ENCODE peak calls at places on chromosomes 16 and 17, in four cellular contexts. J is neuronal stem cell, Z is breast epithelium, R is neural progenitor cell. P is an unnamed sample.

GRCh38 chr16:3401719-3402397 is 843 bp downstream of the ZNF174 start:
- DNase-seq in J (peak), R (peak), Z (no peak), P (no peak)

GRCh38 chr16:86362155-86362849 is 148.0 kb upstream of the FOXF1 start:
- DNase-seq in Z (no peak), J (no peak), R (no peak), P (no peak)

GRCh38 chr16:89410794-89411309 is 79.5 kb downstream of the ANKRD11 start:
- DNase-seq in J (no peak), Z (peak), R (no peak), P (peak)

GRCh38 chr17:47733047-47733413 is at the start of gene TBX21:
- DNase-seq in J (peak), Z (peak), R (peak), P (peak)

GRCh38 chr16:57736419-57737281 is 1.1 kb downstream of the KATNB1 start:
- DNase-seq in R (peak), Z (no peak), J (no peak), P (no peak)

GRCh38 chr16:660459-661183 is 7.3 kb upstream of the RHOT2 start:
- DNase-seq in R (peak), Z (peak), J (peak), P (peak)

GRCh38 chr16:11586856-11587642 is at the start of gene LITAF:
- DNase-seq in J (peak), R (peak), Z (peak), P (peak)

GRCh38 chr17:35051183-35051578 is 12.3 kb downstream of the RFFL start:
- DNase-seq in Z (no peak), J (no peak), R (no peak), P (no peak)

GRCh38 chr16:59047114-59047513 is 313.0 kb upstream of the GOT2 start:
- DNase-seq in Z (no peak), J (no peak), R (peak), P (no peak)

GRCh38 chr16:11303405-11304138 is 22.4 kb upstream of the PRM1 start:
- DNase-seq in R (no peak), J (no peak), Z (peak), P (no peak)

DNA sequence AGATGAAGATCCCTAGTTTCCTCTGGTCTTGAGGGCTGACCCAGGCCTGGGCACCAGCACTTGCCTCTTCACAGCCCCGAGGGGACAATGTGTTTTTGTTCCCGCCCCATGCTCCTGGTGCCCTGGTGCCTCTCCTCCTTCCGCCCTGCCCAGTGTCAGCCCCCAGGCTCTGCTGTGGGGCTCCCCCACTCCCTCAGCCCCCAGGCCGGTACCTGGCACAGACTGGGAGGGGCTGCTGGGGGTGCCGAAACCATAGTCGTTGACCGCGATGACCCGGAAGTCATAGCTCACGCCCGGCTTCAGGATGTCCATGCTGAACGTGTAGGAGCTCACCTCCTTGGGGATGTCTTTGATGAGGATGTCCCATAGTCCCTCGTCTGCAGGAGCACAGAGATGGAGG is 40.5 kb upstream of the CDC42EP4 start:
- DNase-seq in R (no peak), J (no peak), Z (no peak), P (no peak)
- H3K4me3 ChIP-seq in R (no peak), J (no peak), Z (no peak), P (no peak)

DNA sequence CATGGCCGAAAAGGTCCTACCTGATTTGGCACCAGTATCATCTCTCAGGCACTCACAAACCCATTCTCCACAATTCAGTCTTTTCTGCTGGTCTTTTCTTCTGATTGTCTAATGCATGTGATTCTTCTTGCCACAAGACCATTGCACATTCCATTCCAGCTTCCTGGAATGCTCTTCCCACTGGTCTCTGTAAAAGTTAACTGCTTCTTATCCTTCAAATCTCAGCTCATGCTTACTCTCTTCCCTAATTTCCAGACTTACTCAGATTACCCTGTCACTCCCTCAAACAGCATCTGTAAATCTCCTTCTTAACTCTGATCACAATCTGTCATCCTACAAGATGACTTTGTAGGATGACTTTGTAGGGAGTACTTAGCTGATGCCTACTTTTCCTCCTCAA is 320.2 kb downstream of the MAP2K6 start:
- DNase-seq in R (no peak), J (no peak), Z (no peak), P (no peak)
- H3K4me3 ChIP-seq in R (no peak), J (no peak), Z (no peak), P (no peak)

DNA sequence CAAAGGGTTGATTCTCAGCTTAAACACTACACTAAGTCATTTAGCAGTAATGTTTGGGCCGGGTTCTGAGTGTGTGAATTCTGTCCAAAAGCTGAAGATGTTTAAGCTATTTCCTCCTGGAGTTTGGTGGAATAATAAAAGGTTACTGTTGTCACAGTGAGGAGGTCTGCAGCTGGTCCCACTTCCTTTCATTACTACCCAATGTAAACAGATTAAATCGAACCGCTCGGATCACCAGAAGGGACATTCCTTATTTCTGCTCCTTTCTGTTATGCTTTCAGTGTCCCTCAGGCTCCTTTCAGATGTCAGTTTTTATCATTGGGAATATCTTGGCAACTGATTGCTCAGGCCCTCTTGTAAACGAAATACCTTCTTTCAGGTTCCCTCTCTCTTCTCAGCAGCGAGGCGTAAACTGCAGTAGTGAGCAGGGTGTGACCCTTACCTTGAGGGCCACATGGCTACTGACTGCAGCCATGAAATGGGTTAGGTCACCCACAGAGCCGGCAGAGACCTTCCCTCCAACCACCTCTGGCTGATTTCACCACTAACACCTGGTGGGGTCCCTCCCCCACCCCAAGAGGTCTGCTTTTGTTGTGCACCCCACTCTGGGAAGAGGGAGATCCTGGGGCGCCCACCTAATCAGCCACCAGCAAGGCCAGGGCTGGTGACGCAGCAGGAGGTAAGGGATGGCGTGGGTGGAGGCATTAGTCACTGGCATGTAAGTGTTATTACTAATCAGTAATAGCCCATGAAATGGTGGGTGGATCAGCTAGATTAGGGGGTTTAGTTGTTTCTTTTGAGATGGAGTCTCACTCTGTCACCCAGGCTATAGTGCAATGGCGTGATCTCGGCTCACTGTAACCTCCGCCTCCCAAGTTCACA is 117.6 kb downstream of the VPS53 start:
- DNase-seq in Z (no peak), R (no peak), J (no peak), P (no peak)
- H3K4me3 ChIP-seq in Z (no peak), R (no peak), J (no peak), P (no peak)

GRCh38 chr17:17495448-17496188 is 577 bp downstream of the RASD1 start:
- DNase-seq in Z (no peak), J (peak), R (peak), P (no peak)

GRCh38 chr17:17492562-17492961 is 3.6 kb downstream of the RASD1 start:
- DNase-seq in Z (no peak), R (no peak), J (no peak), P (no peak)

GRCh38 chr17:17494499-17495447 is 1.4 kb downstream of the RASD1 start:
- DNase-seq in R (peak), Z (peak), J (peak), P (peak)

GRCh38 chr17:17493249-17493985 is 2.8 kb downstream of the RASD1 start:
- DNase-seq in J (no peak), Z (no peak), R (peak), P (no peak)

DNA sequence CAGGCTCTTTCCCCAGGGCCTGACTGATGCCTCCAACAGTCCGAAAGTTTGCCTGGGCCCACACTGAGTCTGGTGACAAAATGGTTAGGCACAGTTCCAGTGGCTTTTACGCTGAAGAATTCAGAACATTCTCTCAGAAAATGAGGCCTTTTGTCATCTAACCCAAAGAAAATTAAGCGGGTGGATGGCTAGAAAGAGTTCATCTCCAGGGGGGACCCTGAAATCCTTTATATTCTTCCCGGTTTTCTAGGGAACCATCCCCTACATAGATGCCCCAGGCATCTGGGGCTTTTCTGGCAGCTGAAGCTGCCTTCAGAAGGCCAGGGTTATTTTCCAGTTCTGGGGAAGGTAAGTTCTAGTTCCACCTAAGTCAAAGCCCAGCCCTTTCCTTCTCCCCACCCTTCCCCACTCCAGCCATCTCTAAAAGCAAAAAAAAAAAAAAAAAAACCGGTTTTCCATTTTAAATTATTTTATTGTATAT is 2.2 kb downstream of the RASD1 start:
- DNase-seq in J (no peak), R (peak), Z (no peak), P (no peak)
- H3K4me3 ChIP-seq in J (no peak), R (peak), Z (peak), P (no peak)

GRCh38 chr17:68515238-68515637 is 3.0 kb downstream of the PRKAR1A start:
- DNase-seq in Z (no peak), R (peak), J (no peak), P (no peak)
- H3K4me3 ChIP-seq in Z (no peak), R (no peak), J (no peak), P (peak)

GRCh38 chr16:75012380-75013081 is 13.7 kb downstream of the ZNRF1 start:
- DNase-seq in J (no peak), Z (no peak), R (no peak), P (no peak)
- H3K4me3 ChIP-seq in J (no peak), Z (no peak), R (no peak), P (no peak)

DNA sequence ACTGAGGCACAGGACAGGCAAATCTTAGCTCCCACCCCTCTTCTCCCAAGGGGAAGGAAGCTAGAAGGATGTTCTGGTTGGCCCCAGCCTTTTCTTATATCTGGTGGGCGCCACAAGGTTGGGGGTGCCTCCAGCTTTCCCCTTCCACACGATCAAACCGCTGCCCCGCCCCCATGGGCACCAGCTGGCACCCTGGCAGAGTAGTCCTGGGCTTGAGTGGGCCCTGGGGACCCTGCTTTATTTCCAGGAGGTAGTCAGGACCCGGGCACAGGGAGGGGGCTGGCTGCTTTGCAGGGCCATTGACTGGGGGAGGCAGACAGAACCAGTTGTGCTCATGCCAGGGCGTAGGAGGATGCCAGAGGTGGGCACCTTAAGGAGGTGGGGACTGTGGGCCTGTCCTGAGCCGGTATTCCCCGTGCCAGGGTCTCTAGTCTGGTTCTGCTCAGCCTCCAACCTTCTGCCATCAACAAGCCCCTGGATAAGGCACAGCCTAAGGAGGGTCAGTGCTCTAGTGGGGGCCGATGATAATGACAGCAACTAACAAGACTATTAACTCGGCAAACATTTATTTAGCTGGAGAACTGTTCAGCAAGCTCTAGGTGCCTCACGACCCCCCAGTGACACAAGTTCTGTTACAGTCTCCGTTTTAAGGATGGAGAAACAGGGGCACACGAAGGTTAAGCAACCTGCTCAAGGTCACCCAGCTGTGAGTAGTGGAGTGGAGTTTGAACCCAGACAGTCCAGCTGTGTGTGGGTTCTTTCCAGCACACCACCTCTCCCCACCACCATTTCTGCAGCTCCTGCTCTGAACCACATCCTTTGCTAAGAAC is 7.6 kb upstream of the PPP1R1B start:
- DNase-seq in J (no peak), Z (no peak), R (no peak), P (no peak)
- H3K4me3 ChIP-seq in J (peak), Z (no peak), R (peak), P (no peak)

DNA sequence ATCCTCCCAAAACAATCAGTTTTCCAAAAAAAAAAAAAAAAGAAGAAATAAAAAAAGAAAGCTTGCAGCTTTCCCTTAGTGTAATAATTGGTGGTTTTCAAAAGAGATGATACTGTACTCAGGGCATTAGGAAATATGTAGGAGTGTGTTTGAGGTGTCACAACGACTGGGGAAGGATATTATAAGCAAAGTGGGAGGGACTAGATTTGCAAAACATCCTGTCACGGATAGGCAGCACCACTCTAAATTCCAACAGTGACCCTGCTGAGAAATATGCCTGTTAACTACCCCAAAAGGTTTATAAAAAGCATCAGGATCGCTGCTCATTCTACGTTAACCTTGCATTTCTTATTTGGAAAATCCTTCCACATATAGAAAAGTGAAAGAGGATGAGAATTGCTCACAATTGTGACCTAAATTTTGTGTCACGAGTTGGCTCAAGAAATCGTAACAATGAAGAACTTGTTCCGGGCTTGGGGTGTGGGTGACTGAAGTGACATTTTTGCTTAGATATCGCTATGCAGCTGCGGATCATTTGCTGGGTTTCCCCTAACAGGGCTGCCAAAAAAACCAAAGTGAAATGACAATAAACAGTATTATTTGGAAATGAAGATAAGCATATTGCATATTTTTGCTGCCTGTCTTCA is 51.6 kb downstream of the N4BP1 start:
- DNase-seq in Z (no peak), R (no peak), J (no peak), P (no peak)
- H3K4me3 ChIP-seq in Z (no peak), R (no peak), J (no peak), P (no peak)

GRCh38 chr16:21277045-21277926 is 804 bp downstream of the CRYM start:
- DNase-seq in Z (no peak), J (no peak), R (no peak), P (no peak)

GRCh38 chr16:21276090-21276489 is 2.0 kb downstream of the CRYM start:
- DNase-seq in R (no peak), Z (no peak), J (no peak), P (peak)

GRCh38 chr16:21279501-21279900 is 1.4 kb upstream of the CRYM start:
- DNase-seq in J (no peak), Z (no peak), R (no peak), P (no peak)

GRCh38 chr16:21275529-21275928 is 2.6 kb downstream of the CRYM start:
- DNase-seq in J (no peak), R (no peak), Z (no peak), P (no peak)

GRCh38 chr16:21277927-21278706 is at the start of gene CRYM:
- DNase-seq in Z (peak), J (peak), R (peak), P (peak)
- H3K4me3 ChIP-seq in Z (peak), J (no peak), R (peak), P (peak)